ENCODE peak calls at places on chromosomes 5 and 9, in nine cellular contexts. N is GM12891, F is NCI-H1105 treated with DMSO at 0.1 percent for 48 hours, I is right atrium auricular region, D is AG04450, K is H7, J is cardiac fibroblast, R is lung, L is T-helper 9 cell. C is an unnamed sample.

GRCh38 chr5:59266410-59266809 is 627.1 kb downstream of the PDE4D start:
- DNase-seq in N (no peak), K (no peak), I (no peak), J (no peak), L (no peak), D (no peak), F (no peak), R (no peak), C (no peak)

GRCh38 chr5:141100243-141100805 is at the start of gene PCDHB3:
- DNase-seq in N (no peak), J (no peak), I (no peak), F (no peak), R (no peak), K (peak), L (no peak), D (no peak), C (no peak)

GRCh38 chr5:94499806-94500205 is 118.6 kb downstream of the KIAA0825 start:
- DNase-seq in K (no peak), R (no peak), I (no peak), J (no peak), L (no peak), N (no peak), D (no peak), F (no peak), C (no peak)

GRCh38 chr5:127564002-127564769 is 46.7 kb downstream of the PRRC1 start:
- DNase-seq in I (no peak), F (peak), L (peak), D (peak), J (peak), K (peak), R (peak), N (peak), C (peak)

GRCh38 chr5:175712313-175712680 is 54.4 kb downstream of the HRH2 start:
- DNase-seq in R (no peak), I (no peak), N (no peak), L (no peak), F (no peak), D (no peak), J (no peak), K (no peak), C (no peak)

GRCh38 chr5:107381189-107381856 is 289.4 kb downstream of the EFNA5 start:
- DNase-seq in J (peak), L (no peak), N (no peak), F (no peak), K (no peak), I (no peak), D (no peak), R (no peak), C (peak)

GRCh38 chr9:15999422-16000339 is 446.8 kb downstream of the CCDC171 start:
- DNase-seq in N (no peak), R (no peak), L (no peak), D (peak), F (no peak), K (no peak), J (peak), I (no peak), C (peak)

GRCh38 chr9:34139477-34140146 is 13.1 kb upstream of the DCAF12 start:
- DNase-seq in N (no peak), F (no peak), D (peak), R (peak), J (peak), L (no peak), K (peak), I (peak), C (peak)

GRCh38 chr9:79694676-79695400 is 123.1 kb downstream of the TLE4 start:
- DNase-seq in L (no peak), R (no peak), I (no peak), J (peak), K (peak), F (no peak), D (peak), N (no peak), C (no peak)

GRCh38 chr9:98186236-98186635 is 6.2 kb downstream of the CORO2A start:
- DNase-seq in R (no peak), D (no peak), I (no peak), J (no peak), L (no peak), F (no peak), N (no peak), K (no peak), C (no peak)

GRCh38 chr5:168829922-168830417 is 250.8 kb upstream of the PANK3 start:
- DNase-seq in R (no peak), K (no peak), F (no peak), D (no peak), I (no peak), N (no peak), L (no peak), J (no peak), C (no peak)

GRCh38 chr9:126432659-126433058 is 106.0 kb downstream of the MVB12B start:
- DNase-seq in J (no peak), I (no peak), K (no peak), N (no peak), F (no peak), D (no peak), R (no peak), L (no peak), C (no peak)

GRCh38 chr5:166979576-166979975 is 1311.9 kb upstream of the WWC1 start:
- DNase-seq in R (no peak), F (no peak), K (no peak), L (no peak), I (no peak), N (no peak), J (no peak), D (no peak), C (no peak)

GRCh38 chr5:65809817-65810531 is 88.0 kb downstream of the NLN start:
- DNase-seq in I (peak), L (no peak), K (no peak), D (no peak), N (no peak), R (no peak), J (peak), F (no peak), C (peak)

GRCh38 chr5:78359831-78360673 is at the start of gene SCAMP1:
- DNase-seq in N (peak), R (peak), D (peak), L (peak), I (peak), F (peak), K (peak), J (peak), C (peak)

GRCh38 chr5:93246093-93246855 is 334.7 kb downstream of the NR2F1-AS1 start:
- DNase-seq in D (peak), J (peak), L (no peak), I (no peak), N (no peak), K (no peak), F (peak), R (no peak), C (peak)

GRCh38 chr9:120152295-120152694 is 427.7 kb downstream of the CDK5RAP2 start:
- DNase-seq in J (no peak), K (peak), I (no peak), L (no peak), D (no peak), F (no peak), N (no peak), R (no peak), C (no peak)

GRCh38 chr9:135615666-135616620 is 23.4 kb downstream of the GLT6D1 start:
- DNase-seq in I (peak), J (no peak), D (no peak), L (no peak), R (peak), N (no peak), K (peak), F (no peak), C (peak)

GRCh38 chr5:120052916-120053828 is 410.9 kb upstream of the PRR16 start:
- DNase-seq in R (no peak), L (no peak), F (no peak), I (no peak), J (no peak), N (no peak), K (no peak), D (no peak), C (no peak)

GRCh38 chr5:147187163-147187562 is 47.7 kb upstream of the STK32A start:
- DNase-seq in J (no peak), L (no peak), K (no peak), I (no peak), N (no peak), R (no peak), F (no peak), D (no peak), C (no peak)

C was measured in MG63.